ENCODE peak calls at places on chromosomes 11 and 22, in five cellular contexts. E is spleen; M is mesenchymal stem cell; P is effector memory CD4-positive, alpha-beta T cell; Y is ovary. K is an unnamed sample.

GRCh38 chr11:92204731-92205130 is 19.9 kb upstream of the FAT3 start:
- DNase-seq in E (no peak), M (no peak), P (no peak), Y (no peak), K (peak)

GRCh38 chr11:124880958-124881357 is 15.7 kb downstream of the ROBO3 start:
- DNase-seq in E (no peak), M (no peak), P (no peak), Y (no peak), K (no peak)

GRCh38 chr11:86955111-86955673 is at the start of gene FZD4:
- DNase-seq in E (peak), M (peak), P (no peak), Y (peak), K (peak)

GRCh38 chr11:72300268-72300667 is 56.3 kb upstream of the PHOX2A start:
- DNase-seq in E (no peak), M (no peak), P (no peak), Y (no peak), K (no peak)

GRCh38 chr11:11843233-11843632 is 1.5 kb downstream of the USP47 start:
- DNase-seq in E (no peak), M (peak), P (no peak), Y (no peak), K (peak)

GRCh38 chr11:127003260-127003981 is 2.9 kb upstream of the KIRREL3 start:
- DNase-seq in E (no peak), M (peak), P (no peak), Y (no peak), K (no peak)

GRCh38 chr11:63613517-63614135 is 607 bp downstream of the PLAAT3 start:
- DNase-seq in E (peak), M (peak), P (peak), Y (peak), K (no peak)

GRCh38 chr11:112570335-112570734 is 309.7 kb upstream of the PLET1 start:
- DNase-seq in E (no peak), M (no peak), P (no peak), Y (no peak), K (no peak)

GRCh38 chr11:95147364-95147905 is 57.8 kb downstream of the ENDOD1 start:
- DNase-seq in E (no peak), M (peak), P (no peak), Y (no peak), K (peak)

GRCh38 chr11:6297831-6298230 is 22.5 kb downstream of the CAVIN3 start:
- DNase-seq in E (no peak), M (no peak), P (no peak), Y (no peak), K (no peak)

GRCh38 chr11:100574894-100575769 is 112.0 kb upstream of the ARHGAP42 start:
- DNase-seq in E (no peak), M (peak), P (no peak), Y (no peak), K (no peak)

GRCh38 chr11:78212586-78213371 is 24.1 kb downstream of the USP35 start:
- DNase-seq in E (no peak), M (no peak), P (no peak), Y (no peak), K (no peak)

GRCh38 chr11:134272381-134273316 is 3.5 kb upstream of the GLB1L3 start:
- DNase-seq in E (no peak), M (peak), P (no peak), Y (no peak), K (peak)

GRCh38 chr11:126112547-126112946 is 49.9 kb upstream of the CDON start:
- DNase-seq in E (peak), M (peak), P (no peak), Y (no peak), K (no peak)

GRCh38 chr11:8612522-8612921 is 18.5 kb upstream of the STK33 start:
- DNase-seq in E (no peak), M (no peak), P (no peak), Y (no peak), K (no peak)

GRCh38 chr11:105051559-105051958 is 6.4 kb upstream of the CARD16 start:
- DNase-seq in E (no peak), M (no peak), P (no peak), Y (no peak), K (no peak)

GRCh38 chr11:64489831-64490441 is 101.1 kb upstream of the SLC22A12 start:
- DNase-seq in E (peak), M (peak), P (no peak), Y (peak), K (no peak)

GRCh38 chr22:30324008-30324730 is 2.6 kb downstream of the TBC1D10A start:
- DNase-seq in E (no peak), M (peak), P (no peak), Y (no peak), K (no peak)

DNA sequence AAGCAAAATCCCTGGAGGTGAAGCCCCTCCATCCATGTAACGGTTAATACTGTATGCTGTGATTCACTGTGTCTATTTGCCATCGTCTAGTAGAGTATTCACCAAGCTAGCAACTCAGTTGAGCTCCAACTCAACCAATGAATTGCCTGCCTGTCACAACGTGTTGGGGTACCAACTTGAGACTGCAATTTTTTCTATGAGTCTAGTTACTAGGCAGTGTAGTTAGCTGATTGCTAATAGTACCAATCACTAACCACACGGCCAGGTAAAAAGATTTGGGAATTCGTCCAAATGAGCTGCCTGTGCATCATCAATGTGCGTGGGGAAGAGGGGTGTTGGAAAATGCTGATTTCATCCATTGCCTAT is 1.0 kb upstream of the BTG4 start:
- DNase-seq in E (no peak), M (no peak), P (no peak), Y (no peak), K (no peak)
- H3K4me3 ChIP-seq in E (no peak), M (peak), P (no peak), Y (no peak), K (peak)

GRCh38 chr11:57324154-57324885 is 432 bp downstream of the TNKS1BP1 start:
- DNase-seq in E (peak), M (peak), P (no peak), Y (peak), K (no peak)

GRCh38 chr11:57321996-57322880 is 2.5 kb downstream of the TNKS1BP1 start:
- DNase-seq in E (no peak), M (peak), P (no peak), Y (peak), K (peak)

GRCh38 chr11:57323503-57324153 is 1.1 kb downstream of the TNKS1BP1 start:
- DNase-seq in E (no peak), M (peak), P (no peak), Y (no peak), K (no peak)

GRCh38 chr11:57321388-57321995 is 3.3 kb downstream of the TNKS1BP1 start:
- DNase-seq in E (no peak), M (no peak), P (no peak), Y (peak), K (no peak)

DNA sequence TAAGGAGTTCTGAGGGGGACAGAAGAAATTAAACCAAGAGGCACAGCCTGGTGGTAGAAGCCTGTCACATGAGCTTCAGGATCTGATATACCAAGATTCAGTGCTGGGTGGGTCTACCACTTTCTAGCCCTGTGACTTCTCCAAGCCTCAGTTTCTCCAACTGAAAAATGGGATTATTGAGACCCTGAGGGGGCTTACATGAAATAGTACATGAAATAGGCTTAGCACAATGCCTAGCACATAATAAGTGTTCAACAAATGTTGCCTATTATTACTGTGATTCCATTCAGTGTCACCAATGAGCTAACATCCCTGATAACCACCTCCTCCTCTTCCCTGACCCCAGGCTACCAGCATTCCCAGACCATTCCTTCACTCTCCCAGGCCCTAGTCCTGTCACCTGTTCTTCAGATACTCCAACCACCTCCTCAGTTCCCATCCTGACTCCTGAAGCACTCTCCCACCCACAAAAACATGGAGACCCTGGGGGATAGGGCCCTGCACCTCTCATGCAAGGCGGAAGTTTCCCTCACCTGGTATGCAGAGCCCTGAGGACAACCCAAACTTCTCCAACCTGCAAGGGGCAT is 1.8 kb downstream of the TNKS1BP1 start:
- DNase-seq in E (no peak), M (no peak), P (no peak), Y (no peak), K (no peak)
- H3K4me3 ChIP-seq in E (peak), M (peak), P (no peak), Y (peak), K (peak)

GRCh38 chr22:19757985-19758895 is 2.3 kb upstream of the TBX1 start:
- DNase-seq in E (no peak), M (no peak), P (no peak), Y (no peak), K (no peak)

GRCh38 chr22:19757140-19757984 is 3.2 kb upstream of the TBX1 start:
- DNase-seq in E (no peak), M (peak), P (no peak), Y (no peak), K (no peak)

GRCh38 chr22:19755722-19756287 is 4.8 kb upstream of the TBX1 start:
- DNase-seq in E (no peak), M (no peak), P (no peak), Y (no peak), K (no peak)

GRCh38 chr22:19755145-19755710 is 5.3 kb upstream of the TBX1 start:
- DNase-seq in E (no peak), M (no peak), P (no peak), Y (no peak), K (no peak)

DNA sequence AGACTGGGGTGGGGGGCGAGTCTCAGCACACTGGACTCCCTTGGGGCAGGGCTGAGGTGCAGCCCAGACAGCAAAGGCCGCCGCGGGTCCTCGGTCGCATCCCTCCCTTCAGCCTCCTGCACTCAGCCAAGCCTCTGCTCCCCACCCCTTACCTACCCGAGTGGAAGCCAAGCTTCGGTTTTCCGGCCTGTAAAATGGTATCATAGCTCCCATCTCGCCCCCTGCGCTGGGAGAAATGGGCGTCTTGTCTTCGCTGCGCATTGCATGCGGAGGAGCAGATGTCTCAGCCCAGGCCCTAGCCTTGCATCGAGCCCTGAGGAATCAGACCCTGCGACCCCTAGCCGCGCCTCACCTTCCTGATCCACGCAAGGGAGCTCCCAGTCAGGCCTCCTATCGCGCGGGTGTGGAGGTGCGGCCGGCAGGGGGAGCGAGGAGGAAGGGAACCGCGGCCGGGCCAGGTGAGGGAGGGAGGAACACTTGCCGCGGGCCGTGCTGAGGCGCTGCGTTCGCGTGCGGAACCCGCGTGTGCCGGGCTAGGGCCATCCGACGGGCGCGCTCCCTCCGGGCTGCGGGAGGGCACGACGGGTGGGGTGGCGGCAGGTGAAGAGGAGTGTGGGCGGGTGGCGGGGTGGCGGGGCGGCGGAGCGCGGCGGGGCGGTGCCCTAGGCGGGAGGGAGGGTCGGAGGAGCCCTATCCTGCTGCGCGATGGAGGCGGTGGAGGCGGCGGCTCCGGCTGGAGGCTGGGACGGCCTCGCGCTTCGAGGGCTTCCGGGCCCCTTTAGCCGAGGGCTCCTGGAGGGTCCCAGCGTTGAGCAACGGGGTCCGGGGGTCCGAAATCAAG is 4.1 kb upstream of the TBX1 start:
- DNase-seq in E (peak), M (peak), P (peak), Y (no peak), K (no peak)
- H3K4me3 ChIP-seq in E (peak), M (no peak), P (peak), Y (no peak), K (no peak)

DNA sequence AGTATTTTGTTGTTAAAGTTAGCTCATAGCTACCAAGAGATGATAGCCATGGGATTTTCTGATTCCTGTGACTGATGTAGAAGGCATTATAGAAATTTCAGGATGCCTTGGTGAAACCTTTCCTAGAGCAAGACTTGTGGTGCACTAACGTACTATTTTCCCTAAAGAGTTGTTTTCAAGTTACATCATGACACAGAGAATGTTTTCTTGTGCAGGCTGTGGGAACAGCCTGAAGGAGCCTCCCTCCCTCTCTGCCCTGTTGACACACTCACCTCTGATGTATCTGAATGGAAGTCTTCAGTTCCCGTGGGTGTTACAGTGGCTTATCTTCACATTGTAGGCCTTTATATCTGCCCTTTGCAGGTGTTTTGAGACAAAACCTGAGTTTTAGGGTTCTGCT is 121.6 kb downstream of the LDLRAD3 start:
- DNase-seq in E (no peak), M (peak), P (no peak), Y (no peak), K (peak)
- H3K4me3 ChIP-seq in E (no peak), M (peak), P (no peak), Y (no peak), K (no peak)

DNA sequence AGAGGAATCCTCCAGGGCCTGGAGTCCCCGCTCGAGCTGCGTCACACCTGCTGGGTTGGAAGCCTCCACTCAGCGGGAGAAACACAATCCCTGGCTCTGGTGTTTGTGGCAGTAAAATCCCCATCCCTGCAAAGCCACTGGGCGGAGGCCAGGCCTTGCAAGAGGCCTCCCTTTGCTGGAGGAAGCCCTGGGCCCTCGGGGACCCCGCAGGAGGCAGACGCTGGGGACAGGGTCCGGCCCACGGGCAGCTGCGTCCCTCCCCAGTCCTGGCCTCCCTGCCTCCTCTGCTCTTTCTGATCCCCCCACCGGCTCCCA is 194.7 kb downstream of the BRD1 start:
- DNase-seq in E (no peak), M (no peak), P (no peak), Y (no peak), K (no peak)
- H3K4me3 ChIP-seq in E (no peak), M (no peak), P (no peak), Y (no peak), K (no peak)

GRCh38 chr11:39668640-39669039 is 1790.8 kb downstream of the LRRC4C start:
- DNase-seq in E (no peak), M (peak), P (no peak), Y (no peak), K (no peak)

GRCh38 chr11:39664023-39664422 is 1795.4 kb downstream of the LRRC4C start:
- DNase-seq in E (no peak), M (no peak), P (no peak), Y (peak), K (no peak)
- H3K4me3 ChIP-seq in E (no peak), M (no peak), P (no peak), Y (no peak), K (no peak)

DNA sequence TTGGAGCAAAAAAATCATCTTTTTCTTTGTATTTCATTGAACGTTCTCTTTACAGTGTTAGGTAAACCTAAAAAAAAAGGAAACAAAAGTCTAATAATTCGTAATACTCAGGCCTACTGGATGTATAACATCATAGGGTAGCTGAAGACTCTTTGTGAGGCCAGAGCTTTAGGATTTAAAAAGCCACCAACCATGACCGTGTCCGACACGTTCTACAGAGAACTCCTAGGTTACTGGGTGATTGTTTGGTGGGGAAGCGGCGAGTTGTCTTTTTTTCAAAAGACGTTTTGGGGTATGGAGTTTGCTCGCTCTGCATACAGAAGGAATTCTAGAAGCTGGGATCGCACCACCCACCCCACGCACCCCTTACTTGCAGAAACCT is 573 bp upstream of the CAPRIN1 start:
- DNase-seq in E (no peak), M (peak), P (no peak), Y (no peak), K (no peak)
- H3K4me3 ChIP-seq in E (peak), M (peak), P (peak), Y (peak), K (peak)

DNA sequence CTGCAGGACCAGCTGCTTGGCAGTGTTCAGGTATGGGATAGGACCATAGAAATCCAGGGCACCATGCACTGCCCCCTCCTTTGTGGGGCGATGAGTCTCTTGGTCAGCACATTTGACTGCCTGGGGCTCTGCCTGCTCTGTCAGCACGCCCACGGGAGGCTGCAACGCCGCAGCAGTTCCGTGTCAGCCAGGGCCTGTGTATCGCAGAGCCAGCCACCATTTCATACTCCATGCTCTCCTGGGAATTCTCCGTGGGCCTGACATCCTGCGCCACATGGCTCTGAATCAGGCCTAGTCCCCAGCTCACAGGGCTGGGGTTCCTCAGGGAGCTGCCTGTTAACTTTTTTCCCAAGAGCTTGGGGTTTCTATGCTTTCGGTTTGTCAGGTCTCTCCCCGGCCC is 16.9 kb upstream of the RELT start:
- DNase-seq in E (no peak), M (no peak), P (no peak), Y (no peak), K (peak)
- H3K4me3 ChIP-seq in E (no peak), M (peak), P (no peak), Y (no peak), K (no peak)

GRCh38 chr22:26990503-26991189 is 333.3 kb downstream of the MIAT start:
- DNase-seq in E (no peak), M (no peak), P (no peak), Y (no peak), K (no peak)

GRCh38 chr22:26985217-26985616 is 327.8 kb downstream of the MIAT start:
- DNase-seq in E (no peak), M (no peak), P (no peak), Y (no peak), K (no peak)

GRCh38 chr22:26983311-26983710 is 325.9 kb downstream of the MIAT start:
- DNase-seq in E (no peak), M (no peak), P (no peak), Y (no peak), K (no peak)

GRCh38 chr22:26986051-26986881 is 328.9 kb downstream of the MIAT start:
- DNase-seq in E (no peak), M (no peak), P (no peak), Y (no peak), K (no peak)

GRCh38 chr22:26986884-26987283 is 329.5 kb downstream of the MIAT start:
- DNase-seq in E (no peak), M (peak), P (no peak), Y (no peak), K (no peak)
- H3K4me3 ChIP-seq in E (no peak), M (no peak), P (no peak), Y (no peak), K (no peak)

GRCh38 chr11:108341654-108342053 is 118.8 kb downstream of the ATM start:
- DNase-seq in E (no peak), M (no peak), P (no peak), Y (no peak), K (no peak)

GRCh38 chr11:108340958-108341357 is 118.1 kb downstream of the ATM start:
- DNase-seq in E (no peak), M (peak), P (no peak), Y (no peak), K (no peak)

GRCh38 chr11:108343714-108344113 is 120.8 kb downstream of the ATM start:
- DNase-seq in E (no peak), M (no peak), P (no peak), Y (no peak), K (no peak)

GRCh38 chr11:108346451-108346850 is 120.9 kb downstream of the C11orf65 start:
- DNase-seq in E (no peak), M (no peak), P (no peak), Y (no peak), K (no peak)

DNA sequence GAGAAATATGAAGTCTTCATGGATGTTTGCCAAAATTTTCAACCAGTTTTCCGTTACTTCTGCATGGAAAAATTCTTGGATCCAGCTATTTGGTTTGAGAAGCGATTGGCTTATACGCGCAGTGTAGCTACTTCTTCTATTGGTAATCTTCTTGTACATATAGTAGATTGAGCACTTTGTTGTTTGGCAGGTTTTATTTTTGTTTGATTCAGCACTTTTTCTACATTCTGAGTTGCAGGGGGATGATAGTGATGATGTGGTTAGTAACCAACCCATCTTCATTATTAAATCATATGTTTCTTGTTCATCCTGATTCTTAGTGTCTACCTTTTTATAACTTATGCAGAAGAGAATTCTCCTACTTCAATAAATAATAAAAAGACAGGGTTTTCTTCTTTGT is 121.6 kb downstream of the C11orf65 start:
- DNase-seq in E (no peak), M (no peak), P (no peak), Y (no peak), K (no peak)
- H3K4me3 ChIP-seq in E (no peak), M (no peak), P (no peak), Y (no peak), K (no peak)

K was measured in skeletal muscle cell.